ENCODE peak calls at places on chromosomes 5 and 9, in four cellular contexts. X, Z, U and N are unnamed samples.

GRCh38 chr9:122180633-122181032 is 20.9 kb downstream of the MORN5 start:
- DNase-seq in X (no peak), Z (no peak), U (no peak), N (no peak)

GRCh38 chr5:160390787-160391696 is 8.8 kb downstream of the FAM200C start:
- DNase-seq in X (peak; percentile 32), Z (peak; percentile 20), U (no peak), N (no peak)

GRCh38 chr9:128684325-128685021 is 4.5 kb upstream of the SET start:
- DNase-seq in X (peak; percentile 88), Z (peak; percentile 76), U (no peak), N (peak; percentile 84)

GRCh38 chr9:91644433-91644832 is 220.8 kb upstream of the NFIL3 start:
- DNase-seq in X (no peak), Z (no peak), U (no peak), N (no peak)

GRCh38 chr5:88952344-88952743 is 69.4 kb upstream of the MEF2C start:
- DNase-seq in X (no peak), Z (no peak), U (no peak), N (no peak)

GRCh38 chr5:94744906-94745305 is 126.4 kb downstream of the SLF1 start:
- DNase-seq in X (peak; percentile 26), Z (no peak), U (no peak), N (no peak)

GRCh38 chr9:114583371-114583770 is 4.2 kb upstream of the ATP6V1G1 start:
- DNase-seq in X (no peak), Z (no peak), U (no peak), N (no peak)

GRCh38 chr5:6710078-6710477 is 3.2 kb upstream of the TENT4A start:
- DNase-seq in X (no peak), Z (no peak), U (no peak), N (no peak)

GRCh38 chr9:77022783-77023440 is 3.5 kb downstream of the FOXB2 start:
- DNase-seq in X (peak; percentile 17), Z (no peak), U (no peak), N (no peak)

GRCh38 chr5:78511116-78511906 is 137.3 kb downstream of the LHFPL2 start:
- DNase-seq in X (no peak), Z (no peak), U (peak; percentile 28), N (no peak)

GRCh38 chr5:65203746-65204145 is 278.0 kb downstream of the ADAMTS6 start:
- DNase-seq in X (no peak), Z (no peak), U (no peak), N (peak; percentile 39)

GRCh38 chr5:125700380-125700856 is 722.8 kb upstream of the GRAMD2B start:
- DNase-seq in X (no peak), Z (no peak), U (no peak), N (no peak)

GRCh38 chr9:124522121-124523098 is 15.2 kb upstream of the NR5A1 start:
- DNase-seq in X (no peak), Z (no peak), U (no peak), N (no peak)

GRCh38 chr5:72985719-72986118 is 29.9 kb downstream of the FCHO2 start:
- DNase-seq in X (no peak), Z (no peak), U (no peak), N (no peak)

GRCh38 chr5:126808619-126809018 is 31.7 kb downstream of the LMNB1 start:
- DNase-seq in X (peak; percentile 47), Z (peak; percentile 38), U (no peak), N (no peak)

GRCh38 chr9:134196911-134197310 is 32.5 kb upstream of the RNU6ATAC start:
- DNase-seq in X (no peak), Z (no peak), U (no peak), N (no peak)

GRCh38 chr5:13354611-13355010 is 589.9 kb downstream of the DNAH5 start:
- DNase-seq in X (no peak), Z (no peak), U (no peak), N (no peak)

GRCh38 chr5:61941637-61942036 is 364.4 kb upstream of the KIF2A start:
- DNase-seq in X (no peak), Z (no peak), U (no peak), N (no peak)